ENCODE peak calls at places on chromosomes 5 and 9, in four cellular contexts. S is foreskin fibroblast, V is glutamatergic neuron, C is mucosa of descending colon. W is an unnamed sample.

GRCh38 chr9:14910178-14910805 is at the start of gene FREM1:
- DNase-seq in C (no peak), V (peak; percentile 78), S (no peak), W (no peak)

GRCh38 chr5:125180222-125180621 is 433.8 kb upstream of the ZNF608 start:
- DNase-seq in S (no peak), C (no peak), V (no peak), W (no peak)

GRCh38 chr9:124084087-124084486 is 72.5 kb downstream of the LHX2 start:
- DNase-seq in S (no peak), C (no peak), V (no peak), W (no peak)

GRCh38 chr5:122040903-122041302 is 37.2 kb downstream of the LOX start:
- DNase-seq in V (no peak), S (no peak), C (no peak), W (no peak)

GRCh38 chr9:126704157-126704941 is 90.6 kb downstream of the LMX1B start:
- DNase-seq in V (no peak), C (no peak), S (peak; percentile 67), W (peak; percentile 45)

GRCh38 chr5:17895296-17896058 is 261.2 kb downstream of the TAF11L14 start:
- DNase-seq in V (no peak), C (no peak), S (no peak), W (no peak)

GRCh38 chr5:123092696-123093095 is 3.7 kb downstream of the PRDM6 start:
- DNase-seq in V (no peak), S (no peak), C (no peak), W (no peak)

GRCh38 chr5:154157483-154158378 is 32.8 kb upstream of the GALNT10 start:
- DNase-seq in V (no peak), S (no peak), C (no peak), W (no peak)

GRCh38 chr5:134114886-134115805 is 665 bp downstream of the TCF7 start:
- DNase-seq in V (peak; percentile 41), S (no peak), C (peak; percentile 40), W (no peak)

GRCh38 chr9:27726244-27727141 is 153.2 kb upstream of the C9orf72 start:
- DNase-seq in V (peak; percentile 74), C (peak; percentile 80), S (no peak), W (peak; percentile 2)

GRCh38 chr5:321233-321725 is at the start of gene AHRR:
- DNase-seq in S (peak; percentile 74), C (peak; percentile 83), V (peak; percentile 83), W (peak; percentile 59)

GRCh38 chr5:77843570-77844407 is 67.7 kb upstream of the TBCA start:
- DNase-seq in S (no peak), V (peak; percentile 36), C (no peak), W (no peak)

GRCh38 chr5:16493261-16493660 is 27.7 kb upstream of the ZNF622 start:
- DNase-seq in C (no peak), V (no peak), S (no peak), W (no peak)

GRCh38 chr5:146645382-146645781 is 129.4 kb upstream of the GPR151 start:
- DNase-seq in S (no peak), C (no peak), V (no peak), W (no peak)

GRCh38 chr5:34695275-34696032 is 39.3 kb downstream of the RAI14 start:
- DNase-seq in C (no peak), V (no peak), S (no peak), W (no peak)

GRCh38 chr5:173907686-173908371 is 19.7 kb downstream of the CPEB4 start:
- DNase-seq in C (no peak), S (no peak), V (no peak), W (peak; percentile 55)

GRCh38 chr5:113119271-113119924 is 142.8 kb downstream of the DCP2 start:
- DNase-seq in S (peak; percentile 2), C (peak; percentile 46), V (peak; percentile 45), W (no peak)

GRCh38 chr5:87210076-87210475 is 57.6 kb upstream of the RASA1 start:
- DNase-seq in S (no peak), V (no peak), C (no peak), W (peak; percentile 19)

GRCh38 chr9:34511160-34511513 is 11.7 kb downstream of the ENHO start:
- DNase-seq in S (no peak), C (no peak), V (no peak), W (no peak)

GRCh38 chr9:115395511-115396021 is 277.6 kb upstream of the TNC start:
- DNase-seq in S (no peak), C (no peak), V (no peak), W (no peak)

GRCh38 chr9:98579700-98580099 is 129.0 kb downstream of the GABBR2 start:
- DNase-seq in C (no peak), V (no peak), S (no peak), W (no peak)

GRCh38 chr5:21152611-21153010 is 1164.6 kb upstream of the CDH18 start:
- DNase-seq in V (no peak), S (no peak), C (no peak), W (peak; percentile 5)

GRCh38 chr5:116448450-116448849 is 126.2 kb downstream of the SEMA6A start:
- DNase-seq in S (no peak), V (no peak), C (no peak), W (no peak)
- TF ChIP-seq CTCF in S (no peak), V (peak; percentile 17), C (no peak), W (no peak)

GRCh38 chr9:33263131-33263935 is 1.2 kb downstream of the BAG1 start:
- DNase-seq in C (no peak), V (peak; percentile 22), S (peak; percentile 14), W (peak; percentile 17)

GRCh38 chr9:33265211-33265885 is 499 bp downstream of the CHMP5 start:
- DNase-seq in C (peak; percentile 40), S (no peak), V (no peak), W (no peak)

GRCh38 chr9:33263936-33264472 is 504 bp downstream of the BAG1 start:
- DNase-seq in V (no peak), S (no peak), C (peak; percentile 74), W (no peak)

GRCh38 chr9:33267368-33267767 is 2.5 kb downstream of the CHMP5 start:
- DNase-seq in S (no peak), C (no peak), V (no peak), W (no peak)

GRCh38 chr9:33264473-33265177 is at the start of the genes BAG1 and CHMP5:
- DNase-seq in S (peak; percentile 99), V (peak; percentile 99), C (peak; percentile 100), W (peak; percentile 99)
- TF ChIP-seq CTCF in S (no peak), V (peak; percentile 44), C (peak; percentile 36), W (peak; percentile 64)

DNA sequence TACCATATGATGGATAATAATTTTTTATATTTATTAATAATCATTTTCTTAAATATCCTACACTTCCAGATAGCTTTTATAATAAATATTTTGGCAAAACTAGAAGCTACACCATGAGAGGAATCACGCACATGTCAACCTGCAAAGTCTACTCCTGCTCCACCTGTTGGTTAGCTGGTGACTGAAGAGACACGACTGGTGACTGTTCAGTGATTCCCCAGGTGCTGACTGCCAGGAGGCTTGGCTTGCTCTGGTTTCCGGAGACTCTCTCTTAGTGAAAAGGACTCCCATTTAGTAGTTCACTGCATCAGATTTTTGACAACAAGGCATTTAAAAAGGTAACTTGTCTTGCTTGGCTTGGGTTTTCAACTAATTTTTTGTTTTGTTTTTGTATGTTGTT is 20.9 kb downstream of the GZMA start:
- DNase-seq in C (no peak), V (no peak), S (no peak), W (no peak)
- TF ChIP-seq CTCF in C (no peak), V (no peak), S (no peak), W (no peak)

GRCh38 chr5:59104400-59105117 is 521.7 kb downstream of the RAB3C start:
- DNase-seq in C (no peak), S (no peak), V (no peak), W (no peak)
- TF ChIP-seq CTCF in C (no peak), S (no peak), V (no peak), W (no peak)

DNA sequence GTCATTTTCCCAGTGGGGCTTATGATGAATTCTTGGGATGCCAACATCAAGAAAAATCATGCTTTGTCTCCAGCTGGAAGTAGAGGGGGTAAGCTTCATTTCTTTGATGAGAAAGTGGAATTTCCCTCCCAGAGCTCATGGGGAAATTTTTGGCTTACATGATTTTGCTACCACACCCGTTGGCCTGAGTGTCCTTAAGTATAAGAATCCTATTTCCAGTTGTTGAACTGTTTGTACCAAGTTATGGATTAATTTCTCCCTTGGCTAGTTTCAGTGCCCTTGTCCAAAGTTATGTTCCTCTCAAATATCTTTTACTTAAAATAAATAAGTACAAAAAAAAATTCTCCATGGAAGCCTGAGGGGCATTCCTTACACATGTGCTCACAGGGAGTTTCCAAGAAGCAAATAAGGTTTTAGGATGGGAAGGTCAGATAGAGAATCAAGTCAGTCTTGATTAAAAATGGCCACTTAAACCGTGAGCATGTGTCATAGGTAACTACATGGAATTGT is 82.3 kb downstream of the PTCD2 start:
- DNase-seq in V (no peak), C (no peak), S (peak; percentile 55), W (peak; percentile 64)
- TF ChIP-seq CTCF in V (no peak), C (no peak), S (no peak), W (no peak)

DNA sequence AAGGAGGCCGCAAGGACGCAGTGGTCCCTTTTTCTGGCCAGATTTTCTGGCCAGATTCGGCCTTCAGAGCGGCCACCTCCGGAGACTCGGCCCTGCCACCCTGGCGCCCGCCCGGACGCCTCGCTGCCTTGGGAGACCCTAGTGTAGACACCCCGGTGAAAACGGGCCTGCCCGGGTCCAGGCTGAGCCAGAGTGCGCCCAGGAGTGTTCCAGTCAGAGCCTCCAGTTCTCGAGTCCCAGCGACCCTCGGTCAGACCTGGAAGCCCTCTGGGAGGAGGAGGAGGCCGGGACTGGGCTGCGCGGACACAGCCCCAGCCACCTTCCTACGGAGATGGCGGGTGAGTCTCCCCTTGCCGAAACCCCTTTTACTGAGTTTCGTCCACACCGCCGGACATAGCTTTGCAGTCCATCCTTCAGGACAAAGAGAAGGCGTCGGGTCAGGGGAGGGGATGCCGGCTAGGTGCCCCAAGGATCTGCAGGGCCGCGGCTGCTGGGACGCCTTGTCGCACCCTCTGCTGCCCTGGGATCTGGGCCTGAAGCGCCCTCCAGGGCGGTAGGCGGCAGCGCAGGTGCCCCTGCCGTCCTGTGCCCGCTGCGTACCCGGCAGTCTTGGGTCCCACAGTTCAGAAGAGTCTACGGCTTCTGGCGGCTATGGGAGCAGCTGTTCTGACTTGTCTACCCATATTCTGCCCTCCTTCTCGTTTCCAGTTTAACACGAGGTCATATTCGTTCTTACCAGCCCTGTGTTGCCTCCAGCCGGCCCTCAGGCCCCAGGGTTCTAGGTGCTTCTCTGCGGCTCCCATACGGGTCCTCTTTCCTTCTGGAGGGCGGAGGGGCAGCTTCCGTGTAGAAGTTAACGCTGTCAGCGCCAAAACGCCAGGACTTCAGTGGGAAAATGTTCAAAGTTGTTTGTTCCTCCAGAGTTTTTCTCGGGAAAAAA is 1771.7 kb upstream of the CDH9 start:
- DNase-seq in S (no peak), C (no peak), V (no peak), W (no peak)
- TF ChIP-seq CTCF in S (no peak), C (no peak), V (no peak), W (no peak)

GRCh38 chr5:117455236-117456233 is 880.9 kb upstream of the SEMA6A start:
- DNase-seq in V (no peak), C (peak; percentile 61), S (no peak), W (no peak)
- TF ChIP-seq CTCF in V (no peak), C (no peak), S (peak; percentile 16), W (peak; percentile 25)

DNA sequence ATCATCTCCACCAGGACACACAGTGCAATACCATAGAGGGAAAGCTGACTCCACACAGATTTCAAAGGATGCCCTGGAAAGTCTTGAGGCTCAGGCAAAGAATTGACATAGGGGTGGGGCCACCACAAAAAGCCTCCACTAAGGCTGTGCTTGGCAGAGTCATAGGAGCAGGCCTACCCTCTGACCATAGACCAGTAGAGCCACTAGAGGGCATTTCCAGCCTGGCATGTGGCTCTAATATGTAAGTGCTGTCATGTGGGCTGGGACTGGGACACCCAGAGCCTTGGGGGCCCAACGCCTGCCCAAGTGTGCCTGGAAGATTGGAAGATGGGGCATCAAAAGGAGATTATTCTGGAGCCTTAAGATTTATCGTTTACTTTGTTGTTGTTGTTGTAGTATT is 726.0 kb downstream of the DNAH5 start:
- DNase-seq in V (no peak), S (no peak), C (no peak), W (no peak)
- TF ChIP-seq CTCF in V (no peak), S (no peak), C (no peak), W (no peak)

W was measured in HFFc6.